ENCODE peak calls at places on chromosomes 3 and 15, in six cellular contexts. L is PC-3, O is Peyer's patch, T is uterus, D is A673, E is RWPE2. K is an unnamed sample. For H3K4me1, the result is how much of the 10 kb centered on the place peaks cover.

GRCh38 chr15:93088981-93089854 is at the start of gene RGMA:
- DNase-seq in L (no peak), O (no peak), T (peak), D (peak), E (no peak), K (no peak)

GRCh38 chr15:100926258-100926657 is 7.1 kb downstream of the LRRK1 start:
- DNase-seq in L (peak), O (no peak), T (no peak), D (no peak), E (no peak), K (no peak)

GRCh38 chr3:50515565-50516047 is 12.2 kb upstream of the CACNA2D2 start:
- DNase-seq in L (no peak), O (no peak), T (peak), D (no peak), E (no peak), K (no peak)

GRCh38 chr3:116059421-116060096 is 385.7 kb downstream of the LSAMP start:
- DNase-seq in L (peak), O (no peak), T (no peak), D (peak), E (peak), K (no peak)

GRCh38 chr3:8765528-8765927 is 3.9 kb downstream of the OXTR start:
- DNase-seq in L (no peak), O (no peak), T (no peak), D (no peak), E (no peak), K (no peak)

GRCh38 chr3:51819709-51820406 is 40.8 kb upstream of the IQCF6 start:
- DNase-seq in L (peak), O (no peak), T (no peak), D (peak), E (no peak), K (no peak)

GRCh38 chr15:101710806-101711205 is 13.5 kb downstream of the TARS3 start:
- DNase-seq in L (no peak), O (no peak), T (no peak), D (no peak), E (no peak), K (no peak)

GRCh38 chr3:121096968-121097367 is 189.0 kb downstream of the STXBP5L start:
- DNase-seq in L (peak), O (no peak), T (no peak), D (no peak), E (no peak), K (no peak)

GRCh38 chr3:46535746-46536145 is 30.4 kb downstream of the LRRC2 start:
- DNase-seq in L (no peak), O (no peak), T (no peak), D (no peak), E (no peak), K (no peak)

GRCh38 chr3:184740509-184741258 is 28.8 kb upstream of the MAGEF1 start:
- DNase-seq in L (peak), O (no peak), T (peak), D (peak), E (peak), K (peak)

GRCh38 chr3:27657871-27658270 is 64.3 kb downstream of the EOMES start:
- DNase-seq in L (peak), O (no peak), T (no peak), D (no peak), E (no peak), K (no peak)

GRCh38 chr3:184758056-184758455 is 46.2 kb upstream of the MAGEF1 start:
- DNase-seq in L (no peak), O (no peak), T (no peak), D (no peak), E (no peak), K (no peak)

GRCh38 chr15:66085128-66085527 is 168.4 kb downstream of the MEGF11 start:
- DNase-seq in L (peak), O (no peak), T (no peak), D (peak), E (peak), K (no peak)

GRCh38 chr3:155356594-155357370 is 63.3 kb upstream of the STRIT1 start:
- DNase-seq in L (peak), O (no peak), T (no peak), D (peak), E (no peak), K (no peak)

GRCh38 chr3:169457807-169458206 is 205.7 kb downstream of the MECOM start:
- DNase-seq in L (no peak), O (no peak), T (no peak), D (no peak), E (no peak), K (no peak)

GRCh38 chr15:76196286-76196948 is 114.9 kb downstream of the ETFA start:
- DNase-seq in L (peak), O (peak), T (peak), D (peak), E (peak), K (peak)

GRCh38 chr3:114660124-114660523 is 366.3 kb downstream of the TIGIT start:
- DNase-seq in L (no peak), O (no peak), T (peak), D (no peak), E (no peak), K (no peak)

GRCh38 chr3:71521940-71522876 is 61.3 kb downstream of the FOXP1 start:
- DNase-seq in L (peak), O (no peak), T (no peak), D (peak), E (no peak), K (no peak)

GRCh38 chr3:3065876-3066275 is 44.3 kb downstream of the IL5RA start:
- DNase-seq in L (peak), O (no peak), T (no peak), D (no peak), E (no peak), K (no peak)

GRCh38 chr3:138445654-138446053 is 11.2 kb downstream of the ESYT3 start:
- DNase-seq in L (no peak), O (no peak), T (peak), D (no peak), E (no peak), K (no peak)

GRCh38 chr15:79059081-79059572 is 31.5 kb downstream of the RASGRF1 start:
- DNase-seq in L (no peak), O (no peak), T (no peak), D (no peak), E (no peak), K (no peak)

GRCh38 chr15:74453925-74454763 is 6.8 kb downstream of the UBL7 start:
- DNase-seq in L (no peak), O (no peak), T (no peak), D (peak), E (no peak), K (no peak)

GRCh38 chr3:120497813-120498212 is 47.0 kb upstream of the FSTL1 start:
- DNase-seq in L (no peak), O (no peak), T (no peak), D (peak), E (no peak), K (no peak)

GRCh38 chr15:85407421-85408269 is 27.2 kb downstream of the AKAP13 start:
- DNase-seq in L (peak), O (no peak), T (no peak), D (no peak), E (peak), K (no peak)

GRCh38 chr3:66236281-66236680 is 15.5 kb downstream of the SLC25A26 start:
- DNase-seq in L (peak), O (no peak), T (no peak), D (peak), E (no peak), K (no peak)

DNA sequence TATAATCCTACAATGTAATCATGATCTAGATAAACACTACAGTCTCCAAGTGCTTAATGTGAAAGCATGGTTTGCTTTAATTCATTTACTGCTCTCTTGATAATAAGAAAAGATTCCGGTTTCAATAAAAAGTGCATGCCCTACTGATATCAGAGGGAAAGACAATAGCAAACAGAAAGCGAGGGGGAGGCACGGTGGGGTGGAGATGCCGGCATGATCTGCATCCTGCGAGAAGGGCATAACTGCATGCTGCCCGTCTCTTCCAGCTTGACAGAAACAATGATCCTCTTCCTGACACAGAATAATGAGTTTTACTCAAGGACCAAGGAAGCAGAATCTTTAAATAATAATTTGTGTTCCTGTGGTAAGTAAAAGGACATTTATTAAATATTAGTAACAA is 51.7 kb downstream of the GOLIM4 start:
- DNase-seq in L (no peak), O (no peak), T (no peak), D (peak), E (no peak), K (no peak)
- H3K4me3 ChIP-seq in L (no peak), O (no peak), T (no peak), D (no peak), E (no peak), K (no peak)

GRCh38 chr3:129224984-129225393 is 24.4 kb upstream of the COPG1 start:
- DNase-seq in L (peak), O (peak), T (peak), D (peak), E (no peak), K (peak)
- H3K27ac ChIP-seq in L (peak), O (peak), T (peak), D (peak), E (peak), K (peak)

GRCh38 chr15:67943961-67944674 is 104.3 kb upstream of the RNU6-1 start:
- DNase-seq in L (no peak), O (no peak), T (peak), D (no peak), E (no peak), K (peak)
- H3K4me1 ChIP-seq in L (under half), O (under half), T (under half), D (under half), E (under half), K (under half)

GRCh38 chr15:70140031-70140542 is 42.4 kb upstream of the TLE3 start:
- DNase-seq in L (no peak), O (no peak), T (no peak), D (no peak), E (no peak), K (no peak)

GRCh38 chr15:70141376-70142071 is 43.8 kb upstream of the TLE3 start:
- DNase-seq in L (no peak), O (no peak), T (no peak), D (no peak), E (no peak), K (no peak)

GRCh38 chr15:70140543-70141375 is 43.0 kb upstream of the TLE3 start:
- DNase-seq in L (no peak), O (no peak), T (no peak), D (peak), E (no peak), K (no peak)

GRCh38 chr15:70142322-70143191 is 44.8 kb upstream of the TLE3 start:
- DNase-seq in L (peak), O (no peak), T (peak), D (peak), E (no peak), K (no peak)

DNA sequence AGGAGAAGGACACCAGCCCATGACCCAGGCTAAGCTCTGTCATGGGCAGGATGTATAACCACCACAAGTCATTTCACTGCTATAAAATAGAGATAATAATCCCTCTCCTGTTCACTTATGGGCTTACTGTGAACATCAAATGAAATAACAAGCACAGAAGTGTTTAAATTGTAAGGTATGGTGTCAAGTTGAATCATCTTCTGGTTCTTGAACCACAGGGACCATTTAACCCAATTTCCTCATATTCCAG is 44.3 kb upstream of the TLE3 start:
- DNase-seq in L (no peak), O (no peak), T (no peak), D (no peak), E (no peak), K (no peak)
- H3K4me3 ChIP-seq in L (no peak), O (no peak), T (no peak), D (no peak), E (no peak), K (no peak)

DNA sequence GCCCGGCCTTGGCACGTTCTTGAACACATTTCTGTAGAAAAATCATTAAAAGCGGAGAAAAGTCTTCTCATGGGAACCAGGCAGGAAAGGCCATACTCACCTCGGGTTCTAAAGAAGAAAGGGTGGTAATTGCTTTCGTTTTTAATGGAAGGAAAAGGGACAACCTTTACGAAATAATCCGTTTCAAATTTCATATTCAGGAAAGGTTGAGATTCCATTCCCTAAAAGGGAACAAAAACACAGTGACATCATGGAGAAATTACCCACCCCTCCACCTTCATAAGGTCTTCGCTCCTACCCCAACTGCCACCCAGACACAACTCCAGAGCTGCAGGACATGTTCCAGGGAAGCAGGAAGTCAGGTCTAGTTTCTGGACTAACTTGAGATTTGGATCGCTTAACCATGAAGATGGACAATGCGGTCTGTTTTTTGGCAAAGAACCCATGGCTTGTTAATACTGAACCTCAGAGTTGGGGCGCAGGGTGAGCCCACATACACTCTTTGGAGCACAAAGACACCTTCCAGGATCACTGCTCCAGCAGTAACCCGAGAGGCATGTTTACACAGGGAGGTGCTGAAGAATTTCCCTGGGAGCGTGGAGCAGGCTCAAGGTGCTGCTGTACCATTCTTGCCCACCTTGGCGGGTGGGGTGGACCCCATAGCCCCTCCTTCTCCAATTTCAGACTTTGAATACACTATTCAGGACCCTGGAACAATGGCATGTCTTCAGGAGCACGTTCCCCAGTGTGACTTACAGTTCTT is 49.2 kb downstream of the SPATA12 start:
- DNase-seq in L (no peak), O (no peak), T (no peak), D (no peak), E (no peak), K (no peak)
- H3K27ac ChIP-seq in L (no peak), O (no peak), T (no peak), D (no peak), E (no peak), K (no peak)

DNA sequence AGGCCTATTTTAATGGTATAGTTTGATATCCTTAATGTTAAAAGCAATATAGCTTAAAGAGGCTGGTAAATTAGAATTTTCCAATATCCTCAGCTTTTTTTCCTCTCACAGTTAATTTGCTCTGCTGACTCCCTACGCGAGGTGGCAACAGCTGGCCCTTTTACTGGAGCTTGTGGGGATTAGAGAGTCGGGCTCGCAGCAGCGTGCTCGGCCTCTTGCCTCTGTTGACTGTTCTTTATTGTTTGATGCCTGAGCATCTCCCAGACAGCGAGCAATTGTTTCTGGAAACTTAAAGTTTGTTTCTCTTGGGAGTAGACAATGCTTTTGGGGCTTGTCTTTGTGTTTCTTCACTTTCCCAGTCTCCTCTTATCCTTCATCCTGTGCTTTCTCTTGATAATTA is 80.8 kb downstream of the OPA1 start:
- DNase-seq in L (no peak), O (no peak), T (no peak), D (no peak), E (no peak), K (no peak)
- H3K4me1 ChIP-seq in L (under half), O (under half), T (under half), D (under half), E (under half), K (under half)